ENCODE peak calls at places on chromosomes 11 and 22, in four cellular contexts. B, R, E and H are unnamed samples.

GRCh38 chr11:1674879-1675235 is 22.1 kb upstream of the KRTAP5-6 start:
- DNase-seq in B (no peak), E (no peak), R (no peak), H (no peak)

GRCh38 chr11:122140535-122140934 is 24.5 kb upstream of the BLID start:
- DNase-seq in E (no peak), R (peak; percentile 72), B (peak; percentile 97), H (no peak)

GRCh38 chr11:69362315-69362714 is 68.4 kb downstream of the MYEOV start:
- DNase-seq in R (no peak), B (no peak), E (peak; percentile 56), H (no peak)

GRCh38 chr11:63906585-63906984 is 10.4 kb downstream of the RCOR2 start:
- DNase-seq in R (no peak), E (peak; percentile 80), B (no peak), H (no peak)

GRCh38 chr22:37911697-37912096 is 5.6 kb downstream of the MICALL1 start:
- DNase-seq in R (no peak), B (no peak), E (peak; percentile 70), H (no peak)

GRCh38 chr11:60924110-60924905 is at the start of gene TMEM132A:
- DNase-seq in E (peak; percentile 94), B (peak; percentile 56), R (peak; percentile 47), H (no peak)

GRCh38 chr22:36065462-36065774 is 36.8 kb upstream of the RBFOX2 start:
- DNase-seq in E (no peak), R (no peak), B (no peak), H (no peak)

GRCh38 chr11:65945430-65945911 is at the start of gene TSGA10IP:
- DNase-seq in R (no peak), E (peak; percentile 88), B (no peak), H (no peak)

GRCh38 chr11:3007404-3008010 is 15.4 kb upstream of the NAP1L4 start:
- DNase-seq in R (no peak), E (no peak), B (no peak), H (no peak)

GRCh38 chr22:50232481-50233151 is 12.2 kb downstream of the TUBGCP6 start:
- DNase-seq in E (no peak), B (no peak), R (no peak), H (no peak)

GRCh38 chr22:50242406-50242949 is 2.3 kb downstream of the TUBGCP6 start:
- DNase-seq in R (no peak), E (no peak), B (no peak), H (no peak)

GRCh38 chr22:50233223-50233622 is 11.6 kb downstream of the TUBGCP6 start:
- DNase-seq in B (no peak), E (no peak), R (no peak), H (no peak)

GRCh38 chr22:50238755-50239154 is 6.1 kb downstream of the TUBGCP6 start:
- DNase-seq in R (no peak), B (no peak), E (no peak), H (no peak)

GRCh38 chr22:50236731-50237409 is 8.0 kb downstream of the TUBGCP6 start:
- DNase-seq in R (no peak), E (peak; percentile 74), B (no peak), H (no peak)
- TF ChIP-seq CTCF in R (peak; percentile 82), E (peak; percentile 76), B (peak; percentile 52), H (peak; percentile 54)

GRCh38 chr22:50171319-50171964 is 911 bp downstream of the PANX2 start:
- DNase-seq in E (no peak), R (no peak), B (no peak), H (no peak)

GRCh38 chr22:50170453-50171318 is at the start of gene PANX2:
- DNase-seq in E (peak; percentile 74), R (no peak), B (no peak), H (no peak)

GRCh38 chr22:50167689-50168489 is 2.6 kb upstream of the PANX2 start:
- DNase-seq in B (no peak), E (no peak), R (no peak), H (no peak)

GRCh38 chr22:50169181-50169759 is 1.3 kb upstream of the PANX2 start:
- DNase-seq in B (no peak), E (no peak), R (no peak), H (no peak)

DNA sequence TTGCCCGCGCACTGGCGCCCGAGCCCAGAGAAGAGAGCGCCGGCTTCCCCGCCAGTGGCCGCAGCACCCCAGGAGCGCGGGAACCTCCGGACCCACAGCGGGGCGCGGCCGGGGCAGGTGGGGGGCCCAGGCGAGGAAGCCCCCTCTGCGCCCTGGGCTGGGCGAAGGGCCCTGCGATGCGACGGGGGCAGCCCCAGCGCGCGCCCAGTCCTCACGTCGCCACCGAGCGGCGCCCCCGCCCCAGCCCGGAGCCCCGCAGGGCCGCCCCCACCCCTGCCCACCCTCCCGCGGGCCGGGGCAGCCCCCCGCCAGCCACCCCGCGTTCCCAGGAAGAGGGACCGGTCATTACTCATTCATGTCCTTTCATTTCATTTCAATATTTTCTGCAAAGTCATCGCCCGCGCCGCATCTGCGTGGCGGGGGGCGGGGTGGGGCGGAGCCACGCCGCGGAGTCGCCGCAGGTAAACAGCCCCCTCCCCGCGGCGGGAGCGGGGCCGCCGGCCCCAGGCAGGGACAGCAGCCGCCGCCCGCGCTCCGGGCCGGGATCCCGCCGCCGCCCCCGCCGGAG is 673 bp upstream of the PANX2 start:
- DNase-seq in B (no peak), R (peak; percentile 46), E (peak; percentile 78), H (no peak)
- H3K4me3 ChIP-seq in B (peak overlapping the region; percentile 32), R (peak overlapping the region; percentile 56), E (no peak overlapping the region), H (peak overlapping the region; percentile 27)

GRCh38 chr11:30855383-30856006 is 269.3 kb upstream of the MPPED2 start:
- DNase-seq in R (no peak), E (no peak), B (peak; percentile 22), H (no peak)
- TF ChIP-seq CTCF in R (peak; percentile 63), E (peak; percentile 58), B (no peak), H (peak; percentile 30)

GRCh38 chr11:31813961-31814868 is 3.1 kb upstream of the PAX6 start:
- DNase-seq in E (peak; percentile 80), R (no peak), B (no peak), H (no peak)
- H3K4me3 ChIP-seq in E (peak overlapping the region; percentile 77), R (no peak overlapping the region), B (no peak overlapping the region), H (no peak overlapping the region)

GRCh38 chr11:74485868-74486267 is 7.7 kb downstream of the LIPT2 start:
- DNase-seq in R (no peak), B (no peak), E (no peak), H (no peak)

GRCh38 chr11:74492974-74493815 is at the start of gene LIPT2:
- DNase-seq in R (peak; percentile 96), B (peak; percentile 94), E (peak; percentile 99), H (peak; percentile 96)

GRCh38 chr11:74492084-74492483 is 1.4 kb downstream of the LIPT2 start:
- DNase-seq in E (no peak), R (no peak), B (no peak), H (no peak)

GRCh38 chr11:74490945-74491344 is 2.6 kb downstream of the LIPT2 start:
- DNase-seq in B (no peak), R (no peak), E (no peak), H (no peak)

DNA sequence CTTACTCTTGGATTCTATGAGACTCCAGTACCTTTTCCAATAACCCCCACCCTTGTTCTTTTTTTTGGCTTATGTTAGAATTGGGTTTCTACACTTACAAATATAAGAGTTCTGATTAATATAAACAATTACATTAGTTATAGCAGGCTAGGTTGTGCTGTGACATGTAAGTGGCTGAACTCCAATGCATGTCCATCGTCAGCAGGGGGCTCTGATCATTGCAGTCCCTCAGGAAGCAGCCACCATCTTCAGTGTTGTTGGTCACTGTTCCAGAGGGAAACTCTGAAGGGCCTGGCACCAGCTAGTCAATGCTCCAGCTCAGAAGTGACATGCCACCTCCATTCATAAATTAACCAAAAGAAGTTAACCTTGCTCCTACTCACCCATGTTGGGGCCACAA is 5.6 kb downstream of the LIPT2 start:
- DNase-seq in E (no peak), B (peak; percentile 28), R (no peak), H (no peak)
- TF ChIP-seq CTCF in E (peak; percentile 70), B (peak; percentile 18), R (peak; percentile 42), H (peak; percentile 31)